ENCODE peak calls at places on chromosomes 6 and 20, in six cellular contexts. One of them, this sample, is unnamed.

GRCh38 chr6:143349530-143349929 is 101.0 kb downstream of the ADAT2 start:
- DNase-seq in AG04450: no peak
- DNase-seq in CD4-positive, alpha-beta T cell: no peak
- DNase-seq in fibroblast of lung: no peak
- DNase-seq in astrocyte of the spinal cord: no peak
- DNase-seq in osteocyte: no peak
- DNase-seq in this sample: no peak

GRCh38 chr6:149082320-149082719 is 235.2 kb upstream of the TAB2 start:
- DNase-seq in CD4-positive, alpha-beta T cell: peak
- DNase-seq in AG04450: no peak
- DNase-seq in osteocyte: no peak
- DNase-seq in fibroblast of lung: peak
- DNase-seq in astrocyte of the spinal cord: peak
- DNase-seq in this sample: peak

GRCh38 chr6:151387581-151387980 is 3.8 kb downstream of the ZBTB2 start:
- DNase-seq in CD4-positive, alpha-beta T cell: no peak
- DNase-seq in astrocyte of the spinal cord: peak
- DNase-seq in fibroblast of lung: peak
- DNase-seq in osteocyte: no peak
- DNase-seq in AG04450: peak
- DNase-seq in this sample: no peak

GRCh38 chr6:14510038-14510437 is 392.5 kb downstream of the CD83 start:
- DNase-seq in CD4-positive, alpha-beta T cell: no peak
- DNase-seq in fibroblast of lung: no peak
- DNase-seq in AG04450: no peak
- DNase-seq in osteocyte: no peak
- DNase-seq in astrocyte of the spinal cord: no peak
- DNase-seq in this sample: no peak

GRCh38 chr20:6623989-6624388 is 143.5 kb upstream of the BMP2 start:
- DNase-seq in osteocyte: no peak
- DNase-seq in AG04450: no peak
- DNase-seq in CD4-positive, alpha-beta T cell: no peak
- DNase-seq in astrocyte of the spinal cord: no peak
- DNase-seq in fibroblast of lung: no peak
- DNase-seq in this sample: no peak

GRCh38 chr6:94636780-94637385 is 940.5 kb upstream of the MANEA start:
- DNase-seq in osteocyte: no peak
- DNase-seq in AG04450: no peak
- DNase-seq in astrocyte of the spinal cord: peak
- DNase-seq in fibroblast of lung: peak
- DNase-seq in CD4-positive, alpha-beta T cell: no peak
- DNase-seq in this sample: no peak

GRCh38 chr20:2814587-2815051 is at the start of gene C20orf141:
- DNase-seq in osteocyte: peak
- DNase-seq in AG04450: peak
- DNase-seq in CD4-positive, alpha-beta T cell: no peak
- DNase-seq in fibroblast of lung: peak
- DNase-seq in astrocyte of the spinal cord: peak
- DNase-seq in this sample: peak

GRCh38 chr20:51372176-51372803 is 170.2 kb downstream of the NFATC2 start:
- DNase-seq in astrocyte of the spinal cord: peak
- DNase-seq in CD4-positive, alpha-beta T cell: peak
- DNase-seq in osteocyte: peak
- DNase-seq in AG04450: no peak
- DNase-seq in fibroblast of lung: peak
- DNase-seq in this sample: peak

GRCh38 chr6:157464653-157465535 is 83.9 kb downstream of the ZDHHC14 start:
- DNase-seq in osteocyte: peak
- DNase-seq in AG04450: no peak
- DNase-seq in fibroblast of lung: no peak
- DNase-seq in astrocyte of the spinal cord: no peak
- DNase-seq in CD4-positive, alpha-beta T cell: no peak
- DNase-seq in this sample: no peak

GRCh38 chr6:142721213-142721920 is 223.6 kb downstream of the HIVEP2 start:
- DNase-seq in fibroblast of lung: no peak
- DNase-seq in astrocyte of the spinal cord: no peak
- DNase-seq in osteocyte: no peak
- DNase-seq in CD4-positive, alpha-beta T cell: no peak
- DNase-seq in AG04450: no peak
- DNase-seq in this sample: no peak

DNA sequence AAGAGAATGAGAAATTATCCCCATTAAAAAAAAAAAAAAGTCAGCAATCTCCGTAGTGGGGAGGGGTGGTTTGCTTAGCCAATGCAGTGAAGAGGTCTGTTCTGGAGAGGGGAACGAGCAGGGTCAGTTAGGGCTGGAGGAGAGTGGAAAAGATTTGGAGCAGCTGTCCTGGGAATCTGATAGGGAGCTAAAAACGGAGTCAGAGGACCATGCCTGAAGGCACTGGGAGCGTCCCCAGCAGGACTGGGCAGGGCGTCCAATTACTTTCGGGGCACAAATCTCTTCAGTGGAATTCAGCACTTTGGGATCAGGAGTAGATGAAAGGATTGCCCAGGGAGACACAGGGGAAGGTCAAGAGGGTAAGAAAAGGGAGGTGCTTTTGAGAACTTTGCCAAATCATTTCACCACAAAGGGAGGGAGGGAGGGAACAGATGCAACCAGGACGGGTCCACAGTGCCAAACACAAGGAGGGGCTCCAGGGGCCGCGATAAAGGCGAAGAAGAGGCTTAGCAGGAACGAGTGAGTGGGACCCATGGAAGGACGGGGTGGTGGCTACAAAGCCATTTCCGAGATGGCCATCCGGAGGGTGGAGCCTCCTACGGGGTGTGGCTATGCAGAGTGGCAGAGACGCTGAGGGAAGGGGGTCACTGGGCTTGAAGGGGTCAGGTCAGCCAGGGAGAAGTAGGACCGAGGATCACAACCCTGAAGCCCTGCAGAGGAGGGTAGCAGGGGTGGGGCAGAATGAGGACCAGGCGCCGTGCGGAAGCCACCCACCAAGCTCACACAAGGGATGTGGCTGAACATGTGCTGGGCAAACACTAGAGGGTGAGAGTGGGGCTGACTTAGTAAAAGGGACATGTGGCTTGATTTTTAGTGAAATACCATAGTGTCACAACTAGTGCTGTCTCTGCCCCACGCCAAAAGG is 180.1 kb upstream of the RREB1 start:
- DNase-seq in CD4-positive, alpha-beta T cell: no peak
- DNase-seq in astrocyte of the spinal cord: no peak
- DNase-seq in osteocyte: no peak
- DNase-seq in AG04450: no peak
- DNase-seq in fibroblast of lung: no peak
- DNase-seq in this sample: no peak
- TF ChIP-seq CTCF in CD4-positive, alpha-beta T cell: no peak
- TF ChIP-seq CTCF in astrocyte of the spinal cord: no peak
- TF ChIP-seq CTCF in osteocyte: no peak
- TF ChIP-seq CTCF in AG04450: no peak
- TF ChIP-seq CTCF in fibroblast of lung: no peak
- TF ChIP-seq CTCF in this sample: no peak

GRCh38 chr6:137370871-137371633 is 123.1 kb downstream of the OLIG3 start:
- DNase-seq in CD4-positive, alpha-beta T cell: no peak
- DNase-seq in osteocyte: no peak
- DNase-seq in astrocyte of the spinal cord: no peak
- DNase-seq in fibroblast of lung: no peak
- DNase-seq in AG04450: no peak
- DNase-seq in this sample: no peak
- TF ChIP-seq CTCF in CD4-positive, alpha-beta T cell: no peak
- TF ChIP-seq CTCF in osteocyte: no peak
- TF ChIP-seq CTCF in astrocyte of the spinal cord: no peak
- TF ChIP-seq CTCF in fibroblast of lung: no peak
- TF ChIP-seq CTCF in AG04450: peak
- TF ChIP-seq CTCF in this sample: no peak

DNA sequence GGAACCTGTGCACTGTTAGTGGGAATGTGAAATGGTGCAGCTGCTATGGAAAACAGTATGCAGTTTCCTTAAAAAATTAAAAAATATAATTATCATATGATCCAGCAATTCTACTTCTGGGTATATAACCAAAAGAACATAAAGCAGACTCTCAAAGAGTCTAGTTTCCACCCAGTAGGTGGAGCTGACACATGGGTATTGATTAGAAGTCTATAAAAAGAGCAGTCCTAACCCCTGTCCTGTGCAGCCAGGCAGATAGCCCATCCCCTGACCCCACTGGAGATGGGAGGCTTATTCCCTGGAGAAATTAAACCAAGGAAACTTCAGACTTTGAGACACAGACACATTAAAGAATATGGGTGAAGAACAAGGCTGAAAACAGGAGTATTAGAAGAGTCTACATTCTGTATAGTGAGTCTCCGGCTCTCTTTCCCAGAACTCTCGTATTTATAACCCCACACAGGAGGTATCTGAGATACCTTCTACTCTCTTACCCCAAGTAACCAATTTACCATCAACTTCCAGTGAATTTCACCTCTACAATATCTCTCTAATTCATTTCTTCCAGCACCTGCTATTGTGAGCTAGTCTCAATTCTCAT is 92.3 kb downstream of the SEL1L2 start:
- DNase-seq in CD4-positive, alpha-beta T cell: no peak
- DNase-seq in fibroblast of lung: no peak
- DNase-seq in astrocyte of the spinal cord: no peak
- DNase-seq in AG04450: no peak
- DNase-seq in osteocyte: no peak
- DNase-seq in this sample: no peak
- TF ChIP-seq CTCF in CD4-positive, alpha-beta T cell: no peak
- TF ChIP-seq CTCF in fibroblast of lung: no peak
- TF ChIP-seq CTCF in astrocyte of the spinal cord: no peak
- TF ChIP-seq CTCF in AG04450: no peak
- TF ChIP-seq CTCF in osteocyte: no peak
- TF ChIP-seq CTCF in this sample: no peak

GRCh38 chr20:953742-954141 is 37.6 kb upstream of the ANGPT4 start:
- DNase-seq in osteocyte: no peak
- DNase-seq in CD4-positive, alpha-beta T cell: no peak
- DNase-seq in AG04450: no peak
- DNase-seq in fibroblast of lung: no peak
- DNase-seq in astrocyte of the spinal cord: no peak
- DNase-seq in this sample: no peak
- TF ChIP-seq CTCF in osteocyte: peak
- TF ChIP-seq CTCF in CD4-positive, alpha-beta T cell: no peak
- TF ChIP-seq CTCF in AG04450: peak
- TF ChIP-seq CTCF in fibroblast of lung: peak
- TF ChIP-seq CTCF in astrocyte of the spinal cord: peak
- TF ChIP-seq CTCF in this sample: no peak

DNA sequence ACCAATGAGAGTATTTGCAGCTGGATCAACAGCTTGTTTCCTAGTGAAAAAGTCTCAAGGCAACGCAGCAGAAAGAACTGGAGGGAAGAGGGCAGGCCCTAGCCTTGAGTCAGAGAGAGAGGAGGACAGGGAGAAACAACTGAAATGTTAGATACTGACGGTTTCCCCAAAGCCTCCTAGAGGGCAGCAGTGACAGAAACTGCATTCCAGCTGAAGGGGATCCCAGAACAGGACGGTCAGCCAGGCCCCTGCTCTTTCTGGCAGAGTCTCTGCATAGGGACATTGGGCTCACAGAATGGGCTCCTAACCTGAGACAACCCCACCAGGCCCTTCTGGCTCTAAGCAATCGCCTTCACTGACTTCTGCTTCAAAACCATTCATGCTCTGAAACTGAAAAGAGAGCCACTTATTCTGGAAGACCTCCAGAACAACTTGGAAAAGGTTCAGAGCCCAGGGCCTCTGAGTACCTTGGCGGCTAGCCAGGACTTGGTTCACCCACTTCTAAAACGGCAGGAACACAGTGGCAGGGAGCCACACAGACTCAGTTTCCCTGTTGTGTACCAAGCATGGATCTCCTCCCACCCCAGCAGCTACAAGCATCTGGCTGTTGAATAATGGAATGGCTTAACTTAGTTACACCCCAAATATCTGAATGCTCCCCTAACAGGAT is 72.9 kb downstream of the PSMB1 start:
- DNase-seq in astrocyte of the spinal cord: peak
- DNase-seq in fibroblast of lung: no peak
- DNase-seq in CD4-positive, alpha-beta T cell: no peak
- DNase-seq in osteocyte: no peak
- DNase-seq in AG04450: no peak
- DNase-seq in this sample: no peak
- TF ChIP-seq CTCF in astrocyte of the spinal cord: peak
- TF ChIP-seq CTCF in fibroblast of lung: peak
- TF ChIP-seq CTCF in CD4-positive, alpha-beta T cell: no peak
- TF ChIP-seq CTCF in osteocyte: peak
- TF ChIP-seq CTCF in AG04450: peak
- TF ChIP-seq CTCF in this sample: no peak

GRCh38 chr20:61724376-61724775 is 341.3 kb downstream of the TAF4 start:
- DNase-seq in AG04450: no peak
- DNase-seq in osteocyte: no peak
- DNase-seq in astrocyte of the spinal cord: peak
- DNase-seq in CD4-positive, alpha-beta T cell: no peak
- DNase-seq in fibroblast of lung: peak
- DNase-seq in this sample: no peak
- TF ChIP-seq CTCF in AG04450: peak
- TF ChIP-seq CTCF in osteocyte: peak
- TF ChIP-seq CTCF in astrocyte of the spinal cord: peak
- TF ChIP-seq CTCF in CD4-positive, alpha-beta T cell: no peak
- TF ChIP-seq CTCF in fibroblast of lung: peak
- TF ChIP-seq CTCF in this sample: no peak

GRCh38 chr20:38435555-38435939 is 419 bp upstream of the SNHG17 start:
- DNase-seq in AG04450: no peak
- DNase-seq in fibroblast of lung: peak
- DNase-seq in astrocyte of the spinal cord: peak
- DNase-seq in osteocyte: no peak
- DNase-seq in CD4-positive, alpha-beta T cell: no peak
- DNase-seq in this sample: no peak
- TF ChIP-seq CTCF in AG04450: no peak
- TF ChIP-seq CTCF in fibroblast of lung: no peak
- TF ChIP-seq CTCF in astrocyte of the spinal cord: no peak
- TF ChIP-seq CTCF in osteocyte: no peak
- TF ChIP-seq CTCF in CD4-positive, alpha-beta T cell: peak
- TF ChIP-seq CTCF in this sample: no peak